ENCODE peak calls at places on chromosomes 11 and 22, in ten cellular contexts. C, Y, A, X, U, W, O, Q, L and J are unnamed samples.

GRCh38 chr11:36356201-36356600 is 60.1 kb downstream of the PRR5L start:
- DNase-seq in C (no peak), Y (no peak), A (peak; percentile 57), X (no peak), U (no peak), W (no peak), O (no peak), Q (no peak), L (no peak), J (no peak)

GRCh38 chr11:120563698-120564572 is 52.4 kb downstream of the GRIK4 start:
- DNase-seq in C (no peak), Y (peak; percentile 78), A (no peak), X (peak; percentile 88), U (no peak), W (no peak), O (no peak), Q (peak; percentile 34), L (peak; percentile 20), J (no peak)

GRCh38 chr22:49413551-49413950 is 414.1 kb downstream of the BRD1 start:
- DNase-seq in C (no peak), Y (no peak), A (no peak), X (peak; percentile 30), U (no peak), W (no peak), O (no peak), Q (no peak), L (no peak), J (no peak)

GRCh38 chr22:30578481-30578880 is 4.0 kb upstream of the GAL3ST1 start:
- DNase-seq in C (no peak), Y (no peak), A (no peak), X (no peak), U (no peak), W (no peak), O (no peak), Q (no peak), L (no peak), J (no peak)

GRCh38 chr11:44952082-44952481 is 1.4 kb upstream of the TP53I11 start:
- DNase-seq in C (no peak), Y (no peak), A (peak; percentile 49), X (no peak), U (no peak), W (no peak), O (peak; percentile 61), Q (no peak), L (no peak), J (no peak)

GRCh38 chr22:18035740-18036139 is 11.4 kb upstream of the MICAL3 start:
- DNase-seq in C (peak; percentile 47), Y (no peak), A (peak; percentile 41), X (no peak), U (no peak), W (peak; percentile 52), O (peak; percentile 44), Q (peak; percentile 38), L (no peak), J (peak; percentile 51)

GRCh38 chr11:64060861-64061444 is 25.2 kb downstream of the FLRT1 start:
- DNase-seq in C (peak; percentile 81), Y (no peak), A (peak; percentile 29), X (peak; percentile 92), U (peak; percentile 79), W (peak; percentile 72), O (peak; percentile 52), Q (peak; percentile 42), L (peak; percentile 48), J (no peak)

GRCh38 chr11:68122936-68123539 is 1.9 kb upstream of the CHKA start:
- DNase-seq in C (no peak), Y (no peak), A (peak; percentile 81), X (peak; percentile 32), U (no peak), W (peak; percentile 66), O (peak; percentile 78), Q (peak; percentile 40), L (no peak), J (peak; percentile 55)

DNA sequence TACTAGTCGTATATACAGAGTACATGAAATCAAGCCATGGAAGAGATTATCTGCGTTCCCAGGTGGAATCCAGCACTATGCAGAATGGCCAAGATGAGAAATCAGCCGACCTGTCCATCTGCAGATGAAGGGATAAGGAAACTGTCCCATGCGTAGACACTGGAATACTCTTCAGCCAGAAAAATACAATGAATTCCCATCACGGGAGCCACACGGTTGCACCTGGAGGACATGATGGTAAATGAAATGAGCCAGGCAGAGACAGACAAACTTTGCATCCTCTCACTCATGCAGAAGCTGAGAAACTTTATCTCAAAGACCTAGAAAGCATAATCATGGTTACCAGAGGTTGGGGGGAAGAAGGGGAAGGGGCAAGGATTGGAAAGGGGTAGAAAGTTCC is 111.9 kb upstream of the TOP3B start:
- DNase-seq in C (no peak), Y (no peak), A (no peak), X (no peak), U (no peak), W (no peak), O (no peak), Q (no peak), L (no peak), J (no peak)
- H3K4me1 ChIP-seq in C (no peaks in the 10 kb centered on the region), Y (no peaks in the 10 kb centered on the region), A (no peaks in the 10 kb centered on the region), X (no peaks in the 10 kb centered on the region), U (no peaks in the 10 kb centered on the region), W (no peaks in the 10 kb centered on the region), O (no peaks in the 10 kb centered on the region), Q (no peaks in the 10 kb centered on the region), L (no peaks in the 10 kb centered on the region), J (no peaks in the 10 kb centered on the region)

DNA sequence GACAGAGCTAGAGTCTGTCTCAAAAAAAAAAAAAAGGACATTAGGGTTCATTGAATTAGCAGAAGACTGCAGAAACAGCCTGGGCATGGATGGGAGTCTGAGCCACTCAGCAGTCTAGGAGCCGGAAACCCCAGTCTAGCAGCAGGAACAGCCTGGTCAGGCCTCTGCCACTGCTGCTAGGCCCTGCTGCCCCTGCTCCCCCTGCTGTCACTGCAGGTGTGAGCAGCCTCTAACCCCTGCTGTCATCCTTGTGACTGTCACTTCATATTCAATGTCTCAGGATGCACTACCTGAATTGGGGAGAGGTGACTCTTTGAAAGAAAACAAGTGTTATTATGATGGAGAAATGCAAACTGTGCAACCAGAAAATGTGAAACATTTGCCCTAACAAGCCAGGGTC is 7.0 kb upstream of the DDX17 start:
- DNase-seq in C (peak; percentile 19), Y (no peak), A (peak; percentile 28), X (peak; percentile 46), U (no peak), W (no peak), O (peak; percentile 52), Q (no peak), L (no peak), J (no peak)
- TF ChIP-seq CTCF in C (no peak), Y (no peak), A (no peak), X (peak; percentile 43), U (no peak), W (no peak), O (no peak), Q (peak; percentile 43), L (no peak), J (no peak)

GRCh38 chr11:67054851-67055523 is 1.7 kb upstream of the RHOD start:
- DNase-seq in C (peak; percentile 77), Y (peak; percentile 65), A (peak; percentile 78), X (no peak), U (peak; percentile 83), W (peak; percentile 78), O (peak; percentile 83), Q (peak; percentile 75), L (peak; percentile 65), J (peak; percentile 91)

GRCh38 chr11:67055812-67056211 is 835 bp upstream of the RHOD start:
- DNase-seq in C (no peak), Y (no peak), A (no peak), X (peak; percentile 22), U (no peak), W (no peak), O (peak; percentile 45), Q (no peak), L (no peak), J (no peak)

GRCh38 chr11:67057410-67057757 is 737 bp downstream of the RHOD start:
- DNase-seq in C (no peak), Y (no peak), A (no peak), X (no peak), U (no peak), W (no peak), O (no peak), Q (no peak), L (no peak), J (peak; percentile 54)

GRCh38 chr11:67056640-67057409 is at the start of gene RHOD:
- DNase-seq in C (no peak), Y (peak; percentile 52), A (peak; percentile 79), X (peak; percentile 82), U (no peak), W (peak; percentile 80), O (peak; percentile 79), Q (peak; percentile 54), L (peak; percentile 21), J (peak; percentile 87)

DNA sequence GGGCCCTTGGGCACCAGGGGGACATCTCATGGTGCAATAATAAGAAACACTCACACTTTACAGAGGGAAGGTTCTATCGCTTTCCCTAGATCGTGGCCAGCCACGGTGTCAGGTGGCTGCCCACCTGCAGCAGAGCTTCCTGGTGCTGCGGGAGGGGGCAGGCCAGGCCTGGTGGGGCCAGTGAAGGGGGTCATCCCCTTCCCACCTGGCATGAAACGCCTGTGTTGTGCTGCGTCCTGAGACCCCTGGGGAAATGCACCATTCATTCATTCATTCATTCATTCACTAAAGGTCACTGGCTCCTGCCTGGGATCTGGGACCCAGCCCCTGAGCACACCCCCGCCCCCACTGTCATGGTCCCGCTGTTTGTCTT is 394 bp upstream of the RHOD start:
- DNase-seq in C (no peak), Y (no peak), A (no peak), X (no peak), U (no peak), W (no peak), O (peak; percentile 30), Q (no peak), L (no peak), J (no peak)
- H3K4me3 ChIP-seq in C (no peak overlapping the region), Y (peak overlapping the region; percentile 48), A (peak overlapping the region; percentile 16), X (peak overlapping the region; percentile 56), U (peak overlapping the region; percentile 61), W (peak overlapping the region; percentile 72), O (no peak overlapping the region), Q (peak overlapping the region; percentile 75), L (peak overlapping the region; percentile 41), J (peak overlapping the region; percentile 51)

GRCh38 chr11:12135185-12135584 is 24.8 kb downstream of the MICAL2 start:
- DNase-seq in C (no peak), Y (no peak), A (peak; percentile 3), X (no peak), U (no peak), W (no peak), O (no peak), Q (no peak), L (no peak), J (no peak)

GRCh38 chr11:12134239-12134590 is 23.8 kb downstream of the MICAL2 start:
- DNase-seq in C (no peak), Y (no peak), A (peak; percentile 37), X (no peak), U (peak; percentile 77), W (peak; percentile 76), O (peak; percentile 71), Q (no peak), L (no peak), J (no peak)

GRCh38 chr11:12139144-12139881 is 28.9 kb downstream of the MICAL2 start:
- DNase-seq in C (no peak), Y (peak; percentile 41), A (no peak), X (no peak), U (no peak), W (no peak), O (peak; percentile 57), Q (no peak), L (no peak), J (no peak)

GRCh38 chr11:12137938-12138731 is 27.7 kb downstream of the MICAL2 start:
- DNase-seq in C (peak; percentile 38), Y (no peak), A (peak; percentile 12), X (peak; percentile 35), U (no peak), W (no peak), O (no peak), Q (no peak), L (peak; percentile 82), J (no peak)

DNA sequence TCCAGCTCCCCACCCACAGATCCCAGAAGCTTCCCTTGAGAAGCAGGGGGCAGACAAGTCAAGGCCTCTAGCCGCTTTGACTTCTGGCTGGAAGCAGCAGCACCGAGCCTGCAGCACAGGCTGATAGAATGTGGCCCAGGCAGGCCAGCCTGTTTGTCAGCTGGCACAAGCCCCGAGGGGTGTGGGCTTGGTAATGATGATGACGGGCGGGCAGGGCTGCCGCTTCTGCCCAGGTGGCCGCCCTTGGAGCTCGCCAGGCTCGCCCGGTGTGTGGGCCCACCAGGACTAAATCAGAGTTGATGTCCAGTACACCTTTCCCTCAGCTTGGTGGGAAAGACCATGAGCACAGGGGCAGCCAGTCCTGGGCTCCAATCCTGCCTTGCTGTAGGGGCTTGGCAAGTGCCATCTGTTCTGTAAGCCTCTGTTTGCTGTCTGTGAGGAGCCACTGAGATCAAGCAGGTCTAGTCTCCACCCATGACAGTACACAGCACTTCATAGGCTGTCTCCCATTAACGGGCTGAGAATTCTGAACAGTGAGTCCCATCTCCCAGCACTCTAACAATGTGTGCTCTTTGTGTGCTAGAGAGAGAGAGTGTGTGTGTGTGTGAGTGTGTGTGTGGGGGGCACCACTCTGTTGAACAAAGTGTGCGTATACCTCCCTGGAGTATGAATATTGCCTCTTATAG is 26.8 kb downstream of the MICAL2 start:
- DNase-seq in C (no peak), Y (no peak), A (peak; percentile 83), X (no peak), U (no peak), W (peak; percentile 72), O (peak; percentile 85), Q (no peak), L (no peak), J (no peak)
- H3K4me1 ChIP-seq in C (no peaks in the 10 kb centered on the region), Y (peaks cover 14% of the 10 kb centered on the region), A (peaks cover 86% of the 10 kb centered on the region), X (peaks cover 10% of the 10 kb centered on the region), U (no peaks in the 10 kb centered on the region), W (peaks cover 75% of the 10 kb centered on the region), O (peaks cover 39% of the 10 kb centered on the region), Q (peaks cover 83% of the 10 kb centered on the region), L (peaks cover 25% of the 10 kb centered on the region), J (no peaks in the 10 kb centered on the region)